ENCODE peak calls at places on chromosomes 6 and 20, in ten cellular contexts. One of them, this sample, is unnamed. For H3K4me1, the result is how much of the 10 kb centered on the place peaks cover.

GRCh38 chr20:48295966-48296421 is 510.7 kb upstream of the SULF2 start:
- DNase-seq in H9: no peak
- DNase-seq in A549: no peak
- DNase-seq in cardiac muscle cell: peak
- DNase-seq in Panc1: no peak
- DNase-seq in OCI-LY7: no peak
- DNase-seq in sigmoid colon: no peak
- DNase-seq in mammary epithelial cell: no peak
- DNase-seq in tibial nerve: no peak
- DNase-seq in Karpas-422: no peak
- DNase-seq in this sample: no peak

GRCh38 chr20:44038681-44039123 is 124.0 kb downstream of the TOX2 start:
- DNase-seq in OCI-LY7: no peak
- DNase-seq in H9: no peak
- DNase-seq in mammary epithelial cell: no peak
- DNase-seq in sigmoid colon: peak
- DNase-seq in cardiac muscle cell: no peak
- DNase-seq in A549: no peak
- DNase-seq in Karpas-422: no peak
- DNase-seq in tibial nerve: no peak
- DNase-seq in Panc1: no peak
- DNase-seq in this sample: no peak

GRCh38 chr6:89596056-89596455 is 42.5 kb downstream of the LYRM2 start:
- DNase-seq in tibial nerve: no peak
- DNase-seq in mammary epithelial cell: no peak
- DNase-seq in OCI-LY7: peak
- DNase-seq in H9: no peak
- DNase-seq in Panc1: no peak
- DNase-seq in cardiac muscle cell: no peak
- DNase-seq in Karpas-422: no peak
- DNase-seq in A549: no peak
- DNase-seq in sigmoid colon: no peak
- DNase-seq in this sample: no peak

GRCh38 chr6:85405175-85405852 is 44.6 kb upstream of the NT5E start:
- DNase-seq in Panc1: no peak
- DNase-seq in OCI-LY7: no peak
- DNase-seq in mammary epithelial cell: peak
- DNase-seq in tibial nerve: no peak
- DNase-seq in A549: peak
- DNase-seq in H9: no peak
- DNase-seq in Karpas-422: no peak
- DNase-seq in sigmoid colon: no peak
- DNase-seq in cardiac muscle cell: no peak
- DNase-seq in this sample: no peak

GRCh38 chr6:30820196-30820595 is 64.1 kb upstream of the DDR1 start:
- DNase-seq in sigmoid colon: no peak
- DNase-seq in OCI-LY7: no peak
- DNase-seq in Karpas-422: no peak
- DNase-seq in tibial nerve: no peak
- DNase-seq in H9: no peak
- DNase-seq in cardiac muscle cell: no peak
- DNase-seq in A549: peak
- DNase-seq in Panc1: no peak
- DNase-seq in mammary epithelial cell: peak
- DNase-seq in this sample: no peak

GRCh38 chr6:87660226-87660886 is 41.7 kb downstream of the AKIRIN2 start:
- DNase-seq in Karpas-422: no peak
- DNase-seq in tibial nerve: no peak
- DNase-seq in OCI-LY7: no peak
- DNase-seq in cardiac muscle cell: no peak
- DNase-seq in Panc1: no peak
- DNase-seq in mammary epithelial cell: peak
- DNase-seq in A549: no peak
- DNase-seq in sigmoid colon: no peak
- DNase-seq in H9: no peak
- DNase-seq in this sample: no peak

GRCh38 chr6:45512594-45512993 is 134.9 kb upstream of the SUPT3H start:
- DNase-seq in A549: no peak
- DNase-seq in cardiac muscle cell: no peak
- DNase-seq in OCI-LY7: no peak
- DNase-seq in H9: no peak
- DNase-seq in tibial nerve: no peak
- DNase-seq in mammary epithelial cell: no peak
- DNase-seq in Karpas-422: no peak
- DNase-seq in sigmoid colon: no peak
- DNase-seq in Panc1: no peak
- DNase-seq in this sample: no peak

GRCh38 chr6:47809863-47810262 is 28.0 kb downstream of the OPN5 start:
- DNase-seq in cardiac muscle cell: no peak
- DNase-seq in Karpas-422: no peak
- DNase-seq in mammary epithelial cell: no peak
- DNase-seq in A549: no peak
- DNase-seq in sigmoid colon: no peak
- DNase-seq in tibial nerve: no peak
- DNase-seq in Panc1: no peak
- DNase-seq in H9: no peak
- DNase-seq in OCI-LY7: no peak
- DNase-seq in this sample: no peak

GRCh38 chr20:54221383-54221782 is 13.5 kb downstream of the PFDN4 start:
- DNase-seq in A549: no peak
- DNase-seq in H9: no peak
- DNase-seq in OCI-LY7: peak
- DNase-seq in mammary epithelial cell: peak
- DNase-seq in Panc1: no peak
- DNase-seq in tibial nerve: no peak
- DNase-seq in cardiac muscle cell: no peak
- DNase-seq in sigmoid colon: no peak
- DNase-seq in Karpas-422: no peak
- DNase-seq in this sample: no peak

GRCh38 chr6:11740875-11741274 is 37.7 kb downstream of the ADTRP start:
- DNase-seq in tibial nerve: no peak
- DNase-seq in sigmoid colon: no peak
- DNase-seq in Panc1: no peak
- DNase-seq in H9: no peak
- DNase-seq in Karpas-422: no peak
- DNase-seq in mammary epithelial cell: no peak
- DNase-seq in cardiac muscle cell: no peak
- DNase-seq in A549: no peak
- DNase-seq in OCI-LY7: no peak
- DNase-seq in this sample: no peak

GRCh38 chr20:37343212-37343993 is 2.5 kb upstream of the SRC start:
- DNase-seq in sigmoid colon: peak
- DNase-seq in tibial nerve: no peak
- DNase-seq in H9: no peak
- DNase-seq in A549: no peak
- DNase-seq in OCI-LY7: no peak
- DNase-seq in cardiac muscle cell: no peak
- DNase-seq in mammary epithelial cell: peak
- DNase-seq in Karpas-422: no peak
- DNase-seq in Panc1: no peak
- DNase-seq in this sample: no peak

GRCh38 chr6:753486-753885 is 60.5 kb upstream of the EXOC2 start:
- DNase-seq in tibial nerve: no peak
- DNase-seq in Karpas-422: no peak
- DNase-seq in sigmoid colon: no peak
- DNase-seq in H9: no peak
- DNase-seq in Panc1: no peak
- DNase-seq in OCI-LY7: no peak
- DNase-seq in mammary epithelial cell: no peak
- DNase-seq in cardiac muscle cell: no peak
- DNase-seq in A549: no peak
- DNase-seq in this sample: no peak

DNA sequence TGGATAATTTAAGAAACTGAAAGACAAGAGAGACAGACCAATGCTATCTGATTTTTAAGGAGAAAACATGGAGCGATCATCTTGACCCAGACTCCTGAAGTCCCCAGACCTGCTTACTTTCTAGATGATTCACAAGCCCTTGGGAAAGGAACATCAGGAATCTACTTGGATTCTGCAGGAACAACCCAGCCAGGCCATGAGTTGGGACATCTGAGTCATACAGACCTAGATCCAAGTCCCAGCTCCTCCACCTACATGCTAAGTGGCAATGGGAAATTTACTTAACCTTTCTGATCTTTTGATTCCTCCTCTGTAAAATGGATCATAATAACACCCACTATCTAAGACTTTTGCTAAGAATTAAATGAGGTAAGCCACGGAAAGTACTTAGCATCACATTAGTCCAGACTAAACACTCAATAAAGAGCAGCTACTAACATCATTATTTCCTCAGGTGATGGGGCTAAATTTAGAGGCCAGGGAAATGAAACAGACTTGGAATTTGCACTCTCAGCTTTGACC is 61.0 kb upstream of the MAFB start:
- DNase-seq in Panc1: no peak
- DNase-seq in Karpas-422: no peak
- DNase-seq in tibial nerve: no peak
- DNase-seq in OCI-LY7: no peak
- DNase-seq in H9: no peak
- DNase-seq in A549: no peak
- DNase-seq in mammary epithelial cell: no peak
- DNase-seq in sigmoid colon: no peak
- DNase-seq in cardiac muscle cell: no peak
- DNase-seq in this sample: no peak
- H3K27ac ChIP-seq in Panc1: no peak
- H3K27ac ChIP-seq in Karpas-422: no peak
- H3K27ac ChIP-seq in tibial nerve: no peak
- H3K27ac ChIP-seq in OCI-LY7: no peak
- H3K27ac ChIP-seq in H9: no peak
- H3K27ac ChIP-seq in A549: no peak
- H3K27ac ChIP-seq in mammary epithelial cell: no peak
- H3K27ac ChIP-seq in sigmoid colon: no peak
- H3K27ac ChIP-seq in cardiac muscle cell: no peak
- H3K27ac ChIP-seq in this sample: no peak

GRCh38 chr20:24991897-24992419 is 593 bp downstream of the APMAP start:
- DNase-seq in cardiac muscle cell: peak
- DNase-seq in tibial nerve: no peak
- DNase-seq in sigmoid colon: peak
- DNase-seq in Panc1: no peak
- DNase-seq in H9: no peak
- DNase-seq in A549: peak
- DNase-seq in OCI-LY7: peak
- DNase-seq in Karpas-422: peak
- DNase-seq in mammary epithelial cell: no peak
- DNase-seq in this sample: no peak

GRCh38 chr20:24994470-24995368 is 2.2 kb upstream of the APMAP start:
- DNase-seq in OCI-LY7: peak
- DNase-seq in cardiac muscle cell: peak
- DNase-seq in H9: peak
- DNase-seq in tibial nerve: peak
- DNase-seq in mammary epithelial cell: peak
- DNase-seq in Karpas-422: peak
- DNase-seq in sigmoid colon: peak
- DNase-seq in Panc1: no peak
- DNase-seq in A549: peak
- DNase-seq in this sample: peak

GRCh38 chr20:24994186-24994465 is 1.6 kb upstream of the APMAP start:
- DNase-seq in cardiac muscle cell: no peak
- DNase-seq in Karpas-422: no peak
- DNase-seq in OCI-LY7: no peak
- DNase-seq in H9: peak
- DNase-seq in sigmoid colon: no peak
- DNase-seq in tibial nerve: no peak
- DNase-seq in A549: no peak
- DNase-seq in Panc1: no peak
- DNase-seq in mammary epithelial cell: no peak
- DNase-seq in this sample: no peak

GRCh38 chr20:24992420-24993205 is at the start of gene APMAP:
- DNase-seq in cardiac muscle cell: peak
- DNase-seq in mammary epithelial cell: peak
- DNase-seq in OCI-LY7: peak
- DNase-seq in Panc1: no peak
- DNase-seq in H9: peak
- DNase-seq in A549: peak
- DNase-seq in sigmoid colon: peak
- DNase-seq in Karpas-422: peak
- DNase-seq in tibial nerve: peak
- DNase-seq in this sample: peak

DNA sequence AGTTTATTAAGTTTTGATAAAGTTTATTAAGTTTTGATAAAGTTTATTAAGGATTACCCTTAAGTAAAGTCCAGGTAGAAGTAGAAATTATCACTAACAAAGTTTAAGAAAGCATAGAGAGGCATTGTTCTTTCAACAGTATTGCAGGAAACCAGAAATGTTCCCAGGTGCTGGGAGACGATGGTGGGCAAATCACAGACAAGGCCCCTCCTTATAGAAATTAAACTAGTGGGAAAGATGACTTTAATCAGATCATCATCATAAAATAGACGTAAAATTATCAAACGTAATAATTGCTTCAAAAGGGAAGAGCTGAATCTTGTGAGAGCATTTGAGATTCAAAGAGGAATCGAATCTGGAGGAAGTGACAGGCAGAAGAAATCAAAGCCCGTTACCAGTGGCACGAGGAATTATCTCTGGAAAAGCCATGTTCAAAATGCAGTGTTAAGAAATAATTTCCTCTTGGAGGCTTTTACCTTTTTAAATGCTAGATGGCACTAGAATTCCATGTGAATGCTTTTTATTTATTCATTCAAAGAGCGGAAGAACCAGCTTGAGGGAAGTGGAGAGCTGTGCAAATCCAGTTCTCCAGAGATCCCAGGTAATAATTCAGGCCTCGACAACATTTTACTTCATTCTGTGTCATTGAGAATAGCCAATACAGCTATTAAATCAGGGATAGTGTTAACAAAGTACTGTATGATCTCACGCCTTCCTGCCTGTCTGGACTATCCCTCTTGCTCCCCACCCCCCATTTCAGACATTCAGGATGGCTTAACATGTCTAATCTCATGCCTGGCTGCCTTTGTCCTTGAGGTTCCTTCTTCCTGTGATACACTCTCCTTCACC is 1.0 kb upstream of the APMAP start:
- DNase-seq in H9: no peak
- DNase-seq in Karpas-422: peak
- DNase-seq in mammary epithelial cell: peak
- DNase-seq in A549: peak
- DNase-seq in sigmoid colon: peak
- DNase-seq in tibial nerve: no peak
- DNase-seq in OCI-LY7: peak
- DNase-seq in cardiac muscle cell: no peak
- DNase-seq in Panc1: no peak
- DNase-seq in this sample: no peak
- H3K4me1 ChIP-seq in H9: under half
- H3K4me1 ChIP-seq in Karpas-422: half or more
- H3K4me1 ChIP-seq in mammary epithelial cell: under half
- H3K4me1 ChIP-seq in A549: under half
- H3K4me1 ChIP-seq in sigmoid colon: under half
- H3K4me1 ChIP-seq in tibial nerve: half or more
- H3K4me1 ChIP-seq in OCI-LY7: under half
- H3K4me1 ChIP-seq in cardiac muscle cell: under half
- H3K4me1 ChIP-seq in Panc1: under half
- H3K4me1 ChIP-seq in this sample: under half

GRCh38 chr6:74735304-74735703 is 470.5 kb downstream of the COL12A1 start:
- DNase-seq in A549: no peak
- DNase-seq in cardiac muscle cell: no peak
- DNase-seq in OCI-LY7: no peak
- DNase-seq in mammary epithelial cell: peak
- DNase-seq in Karpas-422: no peak
- DNase-seq in H9: no peak
- DNase-seq in sigmoid colon: no peak
- DNase-seq in Panc1: no peak
- DNase-seq in tibial nerve: no peak
- DNase-seq in this sample: no peak
- H3K27ac ChIP-seq in A549: no peak
- H3K27ac ChIP-seq in cardiac muscle cell: no peak
- H3K27ac ChIP-seq in OCI-LY7: no peak
- H3K27ac ChIP-seq in mammary epithelial cell: no peak
- H3K27ac ChIP-seq in Karpas-422: no peak
- H3K27ac ChIP-seq in H9: no peak
- H3K27ac ChIP-seq in sigmoid colon: peak
- H3K27ac ChIP-seq in Panc1: no peak
- H3K27ac ChIP-seq in tibial nerve: no peak
- H3K27ac ChIP-seq in this sample: no peak

GRCh38 chr6:33469661-33470060 is 15.3 kb downstream of the ZBTB9 start:
- DNase-seq in sigmoid colon: no peak
- DNase-seq in Karpas-422: no peak
- DNase-seq in mammary epithelial cell: no peak
- DNase-seq in Panc1: no peak
- DNase-seq in tibial nerve: no peak
- DNase-seq in A549: no peak
- DNase-seq in cardiac muscle cell: no peak
- DNase-seq in H9: no peak
- DNase-seq in OCI-LY7: no peak
- DNase-seq in this sample: no peak
- H3K4me1 ChIP-seq in sigmoid colon: under half
- H3K4me1 ChIP-seq in Karpas-422: under half
- H3K4me1 ChIP-seq in mammary epithelial cell: under half
- H3K4me1 ChIP-seq in Panc1: under half
- H3K4me1 ChIP-seq in tibial nerve: under half
- H3K4me1 ChIP-seq in A549: under half
- H3K4me1 ChIP-seq in cardiac muscle cell: under half
- H3K4me1 ChIP-seq in H9: under half
- H3K4me1 ChIP-seq in OCI-LY7: under half
- H3K4me1 ChIP-seq in this sample: under half